ENCODE peak calls at places on chromosomes 7 and 10, in four cellular contexts. One of them, this sample, is unnamed.

GRCh38 chr7:92973293-92973731 is 136.9 kb upstream of the CDK6 start:
- DNase-seq in uterus: no peak
- DNase-seq in AG09309: no peak
- DNase-seq in hepatocyte: no peak
- DNase-seq in this sample: no peak

GRCh38 chr10:23293145-23293724 is 51.4 kb downstream of the C10orf67 start:
- DNase-seq in hepatocyte: peak; percentile 59
- DNase-seq in uterus: no peak
- DNase-seq in AG09309: no peak
- DNase-seq in this sample: peak; percentile 69

GRCh38 chr10:74746813-74747212 is 79.6 kb upstream of the KAT6B start:
- DNase-seq in hepatocyte: no peak
- DNase-seq in AG09309: no peak
- DNase-seq in uterus: no peak
- DNase-seq in this sample: no peak

GRCh38 chr10:30645340-30645827 is 15.8 kb upstream of the LYZL2 start:
- DNase-seq in AG09309: no peak
- DNase-seq in hepatocyte: peak; percentile 36
- DNase-seq in uterus: no peak
- DNase-seq in this sample: no peak

GRCh38 chr7:105776068-105776790 is 100.2 kb downstream of the ATXN7L1 start:
- DNase-seq in uterus: peak; percentile 74
- DNase-seq in hepatocyte: peak; percentile 54
- DNase-seq in AG09309: peak; percentile 98
- DNase-seq in this sample: no peak

GRCh38 chr10:80484677-80485409 is 30.7 kb downstream of the TSPAN14 start:
- DNase-seq in hepatocyte: no peak
- DNase-seq in uterus: no peak
- DNase-seq in AG09309: no peak
- DNase-seq in this sample: no peak

GRCh38 chr10:70435241-70436085 is 6.0 kb downstream of the NODAL start:
- DNase-seq in uterus: no peak
- DNase-seq in hepatocyte: no peak
- DNase-seq in AG09309: no peak
- DNase-seq in this sample: no peak

GRCh38 chr10:70537398-70538194 is 59.0 kb downstream of the PALD1 start:
- DNase-seq in AG09309: no peak
- DNase-seq in uterus: no peak
- DNase-seq in hepatocyte: peak; percentile 46
- DNase-seq in this sample: peak; percentile 55

GRCh38 chr7:132211971-132212370 is 364.3 kb downstream of the PLXNA4 start:
- DNase-seq in AG09309: no peak
- DNase-seq in uterus: no peak
- DNase-seq in hepatocyte: no peak
- DNase-seq in this sample: no peak

GRCh38 chr10:12048547-12048946 is 5.9 kb upstream of the UPF2 start:
- DNase-seq in AG09309: no peak
- DNase-seq in hepatocyte: no peak
- DNase-seq in uterus: no peak
- DNase-seq in this sample: no peak

GRCh38 chr10:85916192-85916747 is 450.3 kb downstream of the GRID1 start:
- DNase-seq in uterus: no peak
- DNase-seq in hepatocyte: no peak
- DNase-seq in AG09309: no peak
- DNase-seq in this sample: no peak

GRCh38 chr7:145020454-145020853 is 184.6 kb upstream of the TPK1 start:
- DNase-seq in hepatocyte: no peak
- DNase-seq in uterus: no peak
- DNase-seq in AG09309: no peak
- DNase-seq in this sample: no peak

GRCh38 chr10:92407305-92408016 is 116.5 kb downstream of the MARCHF5 start:
- DNase-seq in AG09309: no peak
- DNase-seq in uterus: no peak
- DNase-seq in hepatocyte: no peak
- DNase-seq in this sample: no peak

GRCh38 chr7:140229591-140230516 is 53.1 kb upstream of the KDM7A start:
- DNase-seq in uterus: no peak
- DNase-seq in hepatocyte: no peak
- DNase-seq in AG09309: no peak
- DNase-seq in this sample: peak; percentile 36

GRCh38 chr7:12360948-12361347 is 42.7 kb downstream of the VWDE start:
- DNase-seq in AG09309: no peak
- DNase-seq in hepatocyte: no peak
- DNase-seq in uterus: no peak
- DNase-seq in this sample: no peak

GRCh38 chr7:106893591-106893990 is 28.5 kb downstream of the PIK3CG start:
- DNase-seq in uterus: no peak
- DNase-seq in hepatocyte: no peak
- DNase-seq in AG09309: no peak
- DNase-seq in this sample: no peak

GRCh38 chr7:8133955-8134733 is 127.8 kb downstream of the ICA1 start:
- DNase-seq in hepatocyte: no peak
- DNase-seq in uterus: no peak
- DNase-seq in AG09309: no peak
- DNase-seq in this sample: no peak

GRCh38 chr10:129365767-129366400 is 101.2 kb upstream of the MGMT start:
- DNase-seq in hepatocyte: no peak
- DNase-seq in AG09309: no peak
- DNase-seq in uterus: no peak
- DNase-seq in this sample: no peak

GRCh38 chr10:3270597-3270996 is 98.0 kb upstream of the PITRM1 start:
- DNase-seq in AG09309: no peak
- DNase-seq in hepatocyte: no peak
- DNase-seq in uterus: no peak
- DNase-seq in this sample: no peak

GRCh38 chr7:70612811-70613210 is 519.1 kb upstream of the GALNT17 start:
- DNase-seq in uterus: no peak
- DNase-seq in AG09309: no peak
- DNase-seq in hepatocyte: no peak
- DNase-seq in this sample: no peak

GRCh38 chr7:66152538-66153191 is 38.0 kb downstream of the CRCP start:
- DNase-seq in hepatocyte: no peak
- DNase-seq in uterus: no peak
- DNase-seq in AG09309: no peak
- DNase-seq in this sample: no peak

GRCh38 chr7:71459137-71459536 is 327.2 kb downstream of the GALNT17 start:
- DNase-seq in hepatocyte: no peak
- DNase-seq in AG09309: no peak
- DNase-seq in uterus: no peak
- DNase-seq in this sample: no peak

GRCh38 chr10:18328941-18329340 is 188.7 kb downstream of the CACNB2 start:
- DNase-seq in hepatocyte: no peak
- DNase-seq in uterus: no peak
- DNase-seq in AG09309: no peak
- DNase-seq in this sample: no peak

GRCh38 chr7:150373049-150373801 is 4.6 kb downstream of the REPIN1 start:
- DNase-seq in uterus: no peak
- DNase-seq in AG09309: no peak
- DNase-seq in hepatocyte: no peak
- DNase-seq in this sample: no peak

GRCh38 chr7:40680657-40681056 is 545.9 kb downstream of the SUGCT start:
- DNase-seq in AG09309: no peak
- DNase-seq in hepatocyte: peak; percentile 30
- DNase-seq in uterus: no peak
- DNase-seq in this sample: peak; percentile 11

GRCh38 chr10:28367865-28368541 is 65.1 kb upstream of the MPP7 start:
- DNase-seq in AG09309: no peak
- DNase-seq in uterus: no peak
- DNase-seq in hepatocyte: no peak
- DNase-seq in this sample: no peak

GRCh38 chr7:135557455-135558336 is at the start of gene NUP205:
- DNase-seq in uterus: peak; percentile 81
- DNase-seq in AG09309: peak; percentile 41
- DNase-seq in hepatocyte: peak; percentile 73
- DNase-seq in this sample: peak; percentile 69
- TF ChIP-seq CTCF in uterus: peak; percentile 18
- TF ChIP-seq CTCF in AG09309: no peak
- TF ChIP-seq CTCF in hepatocyte: no peak
- TF ChIP-seq CTCF in this sample: no peak

DNA sequence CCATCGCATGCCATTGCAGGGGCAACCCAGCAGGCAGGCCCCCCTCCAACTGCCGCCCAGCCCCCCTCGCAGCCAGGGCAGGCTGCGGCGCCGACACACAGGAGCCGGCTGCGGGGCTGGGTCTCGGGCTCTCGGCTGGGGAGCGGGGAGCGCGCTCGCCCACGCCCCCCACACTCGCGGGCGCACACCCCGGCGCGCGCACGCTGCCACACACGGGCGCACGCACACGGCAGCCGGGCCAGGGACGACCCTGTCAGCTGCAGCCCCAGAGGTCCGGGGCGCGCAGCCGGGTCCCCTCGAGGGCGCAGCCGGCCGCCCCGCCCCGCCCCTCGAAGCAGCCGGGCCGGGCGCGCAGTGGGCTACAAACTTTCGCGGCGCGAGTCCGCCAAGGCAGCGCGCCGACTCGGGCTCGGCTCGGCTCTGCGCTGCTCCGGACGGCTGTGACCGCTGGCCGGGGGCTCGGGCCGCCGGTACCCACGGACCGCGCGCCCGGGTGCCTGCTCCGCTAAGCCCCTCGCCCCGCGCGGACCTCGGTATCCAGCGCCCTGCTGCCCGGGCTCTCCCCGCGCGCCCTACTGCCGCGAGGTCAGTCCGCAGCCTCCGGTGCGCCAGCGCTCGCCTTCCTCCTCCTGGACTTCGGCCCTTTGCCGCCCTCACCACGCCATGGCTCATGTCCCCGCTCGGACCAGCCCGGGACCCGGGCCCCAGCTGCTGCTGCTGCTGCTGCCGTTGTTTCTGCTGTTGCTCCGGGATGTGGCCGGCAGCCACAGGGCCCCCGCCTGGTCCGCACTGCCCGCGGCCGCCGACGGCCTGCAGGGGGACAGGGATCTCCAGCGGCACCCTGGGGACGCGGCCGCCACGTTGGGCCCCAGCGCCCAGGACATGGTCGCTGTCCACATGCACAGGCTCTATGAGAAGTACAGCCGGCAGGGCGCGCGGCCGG is at the start of gene GDF10:
- DNase-seq in hepatocyte: peak; percentile 47
- DNase-seq in AG09309: no peak
- DNase-seq in uterus: no peak
- DNase-seq in this sample: peak; percentile 40
- TF ChIP-seq CTCF in hepatocyte: peak; percentile 22
- TF ChIP-seq CTCF in AG09309: no peak
- TF ChIP-seq CTCF in uterus: no peak
- TF ChIP-seq CTCF in this sample: no peak

DNA sequence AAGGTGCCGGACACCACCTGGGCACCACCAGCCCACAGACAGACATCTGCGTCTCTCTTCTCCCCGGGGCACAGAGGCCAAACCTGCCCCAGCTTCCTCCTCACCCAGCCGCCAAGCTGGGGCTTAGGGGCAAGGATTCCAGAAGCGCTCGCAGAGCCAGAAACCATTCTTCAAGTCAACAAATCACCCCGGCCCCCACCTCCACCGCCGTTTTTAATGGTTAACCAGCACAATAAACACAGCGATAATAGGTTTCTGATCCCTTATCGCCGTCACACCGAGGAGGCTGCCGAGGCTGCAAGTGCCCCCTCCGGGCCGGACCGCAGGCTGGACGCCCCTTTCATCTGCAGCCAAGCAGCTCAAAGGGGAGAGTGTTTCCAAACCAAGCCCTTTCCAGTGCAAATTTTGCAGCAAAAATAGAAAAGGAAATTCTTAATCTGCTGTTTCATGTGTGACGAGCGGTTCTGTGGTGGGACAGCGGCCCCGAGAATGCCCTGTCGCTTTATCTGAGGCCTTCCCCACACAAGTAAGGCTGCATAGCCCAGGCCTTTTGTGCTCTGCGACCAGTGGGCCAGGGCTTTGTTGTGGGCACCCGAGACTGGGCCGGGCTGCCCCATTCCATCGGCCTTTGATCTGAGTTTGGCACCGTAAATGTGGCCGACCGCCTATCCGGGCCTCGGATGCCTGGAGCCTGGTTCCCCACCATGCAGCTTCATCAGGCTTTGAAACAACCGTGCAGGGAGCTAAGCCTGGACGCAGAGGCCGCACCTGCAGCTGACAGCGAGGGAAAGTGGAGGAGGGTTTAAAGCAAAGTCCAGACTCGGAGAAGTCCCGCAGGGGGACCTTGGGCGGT is 83.2 kb downstream of the FOXL3 start:
- DNase-seq in hepatocyte: peak; percentile 80
- DNase-seq in uterus: no peak
- DNase-seq in AG09309: no peak
- DNase-seq in this sample: no peak
- TF ChIP-seq CTCF in hepatocyte: no peak
- TF ChIP-seq CTCF in uterus: no peak
- TF ChIP-seq CTCF in AG09309: no peak
- TF ChIP-seq CTCF in this sample: no peak

GRCh38 chr10:60870803-60871202 is 73.2 kb downstream of the RHOBTB1 start:
- DNase-seq in uterus: no peak
- DNase-seq in AG09309: no peak
- DNase-seq in hepatocyte: no peak
- DNase-seq in this sample: no peak

GRCh38 chr10:60871215-60871614 is 72.8 kb downstream of the RHOBTB1 start:
- DNase-seq in uterus: no peak
- DNase-seq in hepatocyte: no peak
- DNase-seq in AG09309: no peak
- DNase-seq in this sample: no peak

GRCh38 chr10:60872451-60872850 is 71.5 kb downstream of the RHOBTB1 start:
- DNase-seq in uterus: no peak
- DNase-seq in hepatocyte: no peak
- DNase-seq in AG09309: no peak
- DNase-seq in this sample: no peak

GRCh38 chr10:60868946-60869345 is 75.0 kb downstream of the RHOBTB1 start:
- DNase-seq in hepatocyte: no peak
- DNase-seq in uterus: no peak
- DNase-seq in AG09309: no peak
- DNase-seq in this sample: no peak

GRCh38 chr10:60869916-60870728 is 73.9 kb downstream of the RHOBTB1 start:
- DNase-seq in hepatocyte: no peak
- DNase-seq in AG09309: no peak
- DNase-seq in uterus: no peak
- DNase-seq in this sample: no peak
- TF ChIP-seq CTCF in hepatocyte: peak; percentile 7
- TF ChIP-seq CTCF in AG09309: peak; percentile 23
- TF ChIP-seq CTCF in uterus: no peak
- TF ChIP-seq CTCF in this sample: no peak

DNA sequence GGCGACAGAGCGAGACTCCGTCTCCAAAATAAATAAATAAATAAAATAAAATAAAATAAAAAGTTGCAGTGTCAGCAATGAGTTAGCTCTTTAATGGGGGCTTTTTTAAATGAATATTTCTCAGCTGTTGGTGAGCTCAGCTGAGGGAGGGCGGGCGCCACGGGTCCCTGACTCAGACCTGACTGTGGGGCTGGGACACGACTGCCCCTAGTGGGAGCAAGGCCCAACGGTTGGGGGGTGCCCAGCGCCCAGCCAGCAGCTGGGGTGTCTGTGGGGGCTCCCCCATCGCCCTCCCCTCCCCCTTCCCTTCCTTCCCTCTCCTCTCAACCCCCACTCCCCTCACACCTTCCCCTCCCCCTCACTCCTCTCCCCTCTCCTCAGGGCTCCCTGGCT is 46.6 kb downstream of the PWWP2B start:
- DNase-seq in AG09309: no peak
- DNase-seq in hepatocyte: peak; percentile 66
- DNase-seq in uterus: no peak
- DNase-seq in this sample: no peak
- TF ChIP-seq CTCF in AG09309: peak; percentile 82
- TF ChIP-seq CTCF in hepatocyte: peak; percentile 31
- TF ChIP-seq CTCF in uterus: peak; percentile 57
- TF ChIP-seq CTCF in this sample: no peak

This sample was measured in endothelial cell.